ENCODE peak calls at places on chromosome 3, in six cellular contexts. D is uterus; K is CD4-positive, CD25-positive, alpha-beta regulatory T cell; I is tibial nerve; R is stomach; Q is heart right ventricle. N is an unnamed sample.

GRCh38 chr3:183576487-183577107 is 21.1 kb upstream of the KLHL6 start:
- DNase-seq in D (no peak), K (no peak), I (no peak), R (no peak), Q (no peak), N (no peak)

GRCh38 chr3:138381950-138382715 is 33.8 kb downstream of the MRAS start:
- DNase-seq in D (peak), K (no peak), I (peak), R (peak), Q (peak), N (peak)

GRCh38 chr3:195094211-195094921 is 176.6 kb downstream of the XXYLT1 start:
- DNase-seq in D (no peak), K (no peak), I (no peak), R (no peak), Q (no peak), N (peak)

GRCh38 chr3:192819001-192819569 is 91.7 kb upstream of the FGF12 start:
- DNase-seq in D (peak), K (no peak), I (no peak), R (no peak), Q (no peak), N (peak)

GRCh38 chr3:58358808-58359207 is 26.1 kb downstream of the PXK start:
- DNase-seq in D (no peak), K (no peak), I (no peak), R (no peak), Q (no peak), N (no peak)

GRCh38 chr3:195450731-195451229 is 8.0 kb upstream of the ACAP2 start:
- DNase-seq in D (peak), K (no peak), I (peak), R (no peak), Q (peak), N (peak)

GRCh38 chr3:175108613-175109151 is 249.5 kb downstream of the NAALADL2 start:
- DNase-seq in D (no peak), K (no peak), I (no peak), R (no peak), Q (no peak), N (no peak)

GRCh38 chr3:17035033-17035432 is 150.3 kb downstream of the PLCL2 start:
- DNase-seq in D (no peak), K (no peak), I (no peak), R (no peak), Q (no peak), N (no peak)

GRCh38 chr3:29525254-29525881 is 244.5 kb downstream of the RBMS3 start:
- DNase-seq in D (peak), K (no peak), I (peak), R (peak), Q (peak), N (peak)

GRCh38 chr3:184428561-184429175 is 48.8 kb downstream of the CHRD start:
- DNase-seq in D (no peak), K (no peak), I (no peak), R (no peak), Q (no peak), N (no peak)

GRCh38 chr3:196969001-196969659 is 497 bp upstream of the PIGZ start:
- DNase-seq in D (no peak), K (peak), I (no peak), R (no peak), Q (peak), N (peak)

GRCh38 chr3:65479967-65480366 is 558.8 kb downstream of the MAGI1 start:
- DNase-seq in D (no peak), K (no peak), I (no peak), R (no peak), Q (no peak), N (no peak)

GRCh38 chr3:158098834-158099424 is 7.3 kb downstream of the SHOX2 start:
- DNase-seq in D (no peak), K (no peak), I (no peak), R (no peak), Q (no peak), N (no peak)

GRCh38 chr3:101809178-101810022 is 30.4 kb downstream of the NXPE3 start:
- DNase-seq in D (no peak), K (peak), I (no peak), R (no peak), Q (no peak), N (peak)

GRCh38 chr3:127688022-127688415 is 15.3 kb downstream of the ABTB1 start:
- DNase-seq in D (no peak), K (no peak), I (no peak), R (no peak), Q (no peak), N (no peak)

GRCh38 chr3:72445827-72446405 is 402.3 kb downstream of the SHQ1 start:
- DNase-seq in D (no peak), K (no peak), I (no peak), R (no peak), Q (no peak), N (no peak)

GRCh38 chr3:189490749-189491148 is 140.4 kb upstream of the TP63 start:
- DNase-seq in D (no peak), K (no peak), I (no peak), R (no peak), Q (no peak), N (no peak)

GRCh38 chr3:133208184-133208583 is 170.0 kb downstream of the TMEM108 start:
- DNase-seq in D (no peak), K (no peak), I (no peak), R (no peak), Q (no peak), N (no peak)

GRCh38 chr3:195662-196061 is 901 bp upstream of the CHL1 start:
- DNase-seq in D (no peak), K (no peak), I (no peak), R (no peak), Q (no peak), N (no peak)
- H3K27ac ChIP-seq in D (no peak), K (no peak), I (peak), R (no peak), Q (no peak), N (no peak)

DNA sequence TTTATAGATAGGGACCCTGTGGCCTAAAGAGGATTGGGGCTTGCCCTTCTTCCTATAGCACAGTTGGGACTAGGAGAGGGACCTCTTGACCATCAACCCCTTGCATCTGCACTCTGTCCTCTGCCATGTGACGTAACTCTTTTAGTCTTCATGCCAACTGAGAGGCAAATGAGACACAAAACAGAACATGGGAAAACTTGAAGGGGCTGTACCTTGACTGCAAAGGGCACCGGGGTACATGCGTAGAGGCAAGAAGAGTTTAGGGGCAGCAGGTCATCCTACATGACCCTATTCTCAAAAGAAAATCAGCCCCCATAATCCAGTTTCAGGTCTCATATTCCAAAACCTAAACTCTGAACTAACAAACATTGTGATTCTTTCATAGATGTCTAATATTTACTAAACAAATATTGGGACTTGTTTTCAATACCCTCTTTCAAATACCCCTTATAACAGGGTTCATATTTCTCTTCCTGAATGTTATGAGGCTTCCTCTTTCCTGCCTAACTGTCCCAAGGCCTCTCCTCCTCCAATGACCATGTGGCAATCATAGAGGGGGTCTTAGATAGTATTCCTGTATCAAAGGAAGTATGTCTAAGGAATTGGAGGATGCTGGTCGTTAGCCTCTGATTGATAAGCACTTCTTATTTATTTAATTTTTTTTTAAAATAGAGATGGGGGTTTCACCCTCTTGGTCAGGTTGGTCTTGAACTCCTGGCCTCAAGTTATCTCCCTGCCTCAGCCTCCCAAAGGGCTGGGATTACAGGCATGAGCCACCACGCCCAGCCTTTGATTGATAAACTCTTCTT is 20.6 kb downstream of the ACKR2 start:
- DNase-seq in D (no peak), K (no peak), I (no peak), R (no peak), Q (no peak), N (no peak)
- H3K27ac ChIP-seq in D (no peak), K (no peak), I (no peak), R (peak), Q (no peak), N (no peak)

GRCh38 chr3:125128861-125129501 is 73.2 kb upstream of the HEG1 start:
- DNase-seq in D (no peak), K (no peak), I (no peak), R (no peak), Q (no peak), N (peak)
- H3K27ac ChIP-seq in D (peak), K (no peak), I (peak), R (peak), Q (peak), N (peak)

DNA sequence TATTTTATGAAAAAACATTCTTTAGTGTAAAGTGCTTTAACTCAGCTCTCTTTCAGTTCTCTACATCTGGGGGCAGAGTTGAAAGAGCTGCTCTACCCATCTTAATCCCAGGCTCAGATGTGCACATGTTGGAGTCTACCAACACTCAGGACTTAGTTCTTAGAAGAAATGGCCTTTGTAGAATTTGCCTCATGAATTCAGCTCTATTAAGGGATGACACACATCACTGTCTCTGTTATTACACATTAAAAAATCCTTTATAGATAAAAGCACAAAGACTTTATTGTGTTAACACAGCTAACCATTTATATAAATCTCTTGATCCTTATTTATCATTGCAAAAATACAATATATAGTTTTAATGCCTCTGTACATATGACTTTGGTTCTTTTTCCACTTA is 31.8 kb upstream of the GSK3B start:
- DNase-seq in D (no peak), K (no peak), I (no peak), R (no peak), Q (no peak), N (no peak)
- H3K27ac ChIP-seq in D (no peak), K (no peak), I (no peak), R (no peak), Q (no peak), N (no peak)

GRCh38 chr3:49501258-49501609 is 31.2 kb downstream of the DAG1 start:
- DNase-seq in D (no peak), K (no peak), I (no peak), R (no peak), Q (no peak), N (no peak)
- H3K27ac ChIP-seq in D (peak), K (no peak), I (peak), R (peak), Q (peak), N (peak)

DNA sequence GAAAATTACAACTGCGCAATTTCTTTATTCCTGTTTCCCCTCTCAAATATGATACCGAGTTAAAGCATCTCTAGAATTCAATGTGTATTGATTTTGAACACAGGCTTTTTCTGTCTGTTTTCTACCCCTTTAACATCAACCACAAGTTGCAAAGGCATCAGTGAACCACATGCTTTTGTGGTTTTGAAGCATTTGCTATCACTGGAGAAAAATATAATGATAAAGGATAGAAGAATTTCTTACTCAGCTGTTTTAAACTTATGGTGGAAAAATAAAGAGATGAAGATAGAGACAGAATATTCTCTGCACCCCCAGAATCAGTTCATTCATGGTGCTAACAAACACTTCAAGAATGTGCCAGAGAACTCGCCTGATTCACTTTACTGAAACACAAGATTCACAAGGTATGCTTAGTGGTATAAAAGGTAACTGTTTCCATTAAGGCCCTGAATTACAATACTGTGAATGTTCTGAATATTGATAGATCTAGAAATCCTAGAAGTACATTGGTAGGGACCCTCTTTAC is 9.5 kb upstream of the DPPA4 start:
- DNase-seq in D (no peak), K (no peak), I (no peak), R (no peak), Q (no peak), N (no peak)
- H3K27ac ChIP-seq in D (no peak), K (no peak), I (no peak), R (no peak), Q (no peak), N (no peak)

DNA sequence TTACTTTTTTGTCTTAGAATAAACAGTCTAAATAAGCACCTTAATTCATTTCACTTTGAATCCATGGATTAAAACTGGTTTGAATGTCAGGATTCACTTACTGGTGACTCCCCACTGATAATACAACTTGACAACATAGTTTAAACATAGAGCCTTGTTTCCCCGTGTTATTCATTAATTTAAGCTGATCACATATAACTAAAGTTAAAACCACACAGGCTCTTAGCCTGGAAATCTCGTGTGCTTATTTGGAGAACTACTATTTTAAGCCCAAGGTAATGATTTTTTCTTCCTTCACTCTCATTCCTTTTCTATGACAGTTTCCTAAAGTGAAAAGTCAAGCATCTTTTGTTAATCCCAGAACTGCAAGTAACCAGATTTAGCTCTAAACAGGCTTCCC is 64.2 kb downstream of the HACD2 start:
- DNase-seq in D (no peak), K (no peak), I (no peak), R (no peak), Q (no peak), N (no peak)
- H3K27ac ChIP-seq in D (no peak), K (no peak), I (no peak), R (no peak), Q (no peak), N (no peak)

GRCh38 chr3:177441813-177442646 is 244.7 kb upstream of the TBL1XR1 start:
- DNase-seq in D (peak), K (no peak), I (no peak), R (no peak), Q (no peak), N (no peak)
- H3K27ac ChIP-seq in D (peak), K (no peak), I (no peak), R (peak), Q (no peak), N (no peak)

N was measured in thyroid gland.